ENCODE peak calls at places on chromosome 17, in six cellular contexts. V is stimulated activated CD4-positive, alpha-beta T cell treated with anti-CD3 and anti-CD28 coated beads, Interleukin-12 subunit alpha, Interleukin-12 subunit beta, amount 100 ng/mL, for 24 hours; T is aorta; S is NCI-H146; U is stimulated activated naive CD8-positive, alpha-beta T cell treated with anti-CD3 and anti-CD28 coated beads, Interleukin-15, amount 100 ng/mL, for 72 hours; G is fibroblast of lung. L is an unnamed sample.

GRCh38 chr17:79633154-79633553 is 22.3 kb upstream of the RBFOX3 start:
- DNase-seq in V (no peak), T (peak), S (no peak), U (peak), G (no peak), L (no peak)

GRCh38 chr17:17377071-17377487 is 73.9 kb downstream of the NT5M start:
- DNase-seq in V (no peak), T (no peak), S (no peak), U (no peak), G (no peak), L (no peak)

GRCh38 chr17:28008526-28008925 is 34.0 kb upstream of the NLK start:
- DNase-seq in V (no peak), T (no peak), S (no peak), U (no peak), G (peak), L (peak)

GRCh38 chr17:6507535-6507934 is 48.8 kb downstream of the PITPNM3 start:
- DNase-seq in V (no peak), T (peak), S (no peak), U (no peak), G (peak), L (peak)

GRCh38 chr17:67132366-67132765 is 88.0 kb downstream of the CACNG1 start:
- DNase-seq in V (no peak), T (no peak), S (peak), U (no peak), G (no peak), L (no peak)

GRCh38 chr17:13865650-13866049 is 203.7 kb upstream of the COX10 start:
- DNase-seq in V (no peak), T (no peak), S (no peak), U (no peak), G (peak), L (no peak)

GRCh38 chr17:13437966-13438779 is 163.6 kb downstream of the HS3ST3A1 start:
- DNase-seq in V (no peak), T (no peak), S (peak), U (no peak), G (peak), L (peak)

GRCh38 chr17:75622071-75622470 is 11.2 kb upstream of the SMIM5 start:
- DNase-seq in V (no peak), T (no peak), S (no peak), U (no peak), G (no peak), L (no peak)

GRCh38 chr17:28958820-28959455 is 7.6 kb upstream of the PHF12 start:
- DNase-seq in V (no peak), T (no peak), S (no peak), U (no peak), G (no peak), L (no peak)

GRCh38 chr17:30808785-30809286 is 15.7 kb downstream of the CRLF3 start:
- DNase-seq in V (no peak), T (no peak), S (no peak), U (peak), G (no peak), L (no peak)

GRCh38 chr17:13474073-13474800 is 127.5 kb downstream of the HS3ST3A1 start:
- DNase-seq in V (no peak), T (no peak), S (no peak), U (no peak), G (peak), L (peak)

GRCh38 chr17:35748979-35749378 is 4.1 kb downstream of the GAS2L2 start:
- DNase-seq in V (no peak), T (no peak), S (no peak), U (no peak), G (no peak), L (no peak)

GRCh38 chr17:51707216-51707615 is 446.9 kb downstream of the UTP18 start:
- DNase-seq in V (no peak), T (no peak), S (no peak), U (no peak), G (no peak), L (no peak)

GRCh38 chr17:41918392-41919164 is at the start of gene ACLY:
- DNase-seq in V (peak), T (peak), S (peak), U (peak), G (peak), L (peak)

GRCh38 chr17:79019631-79020584 is 4.1 kb upstream of the C1QTNF1 start:
- DNase-seq in V (no peak), T (peak), S (peak), U (peak), G (peak), L (peak)

GRCh38 chr17:48498168-48498840 is 32.5 kb downstream of the HOXB1 start:
- DNase-seq in V (no peak), T (no peak), S (peak), U (no peak), G (no peak), L (no peak)

GRCh38 chr17:70563301-70563820 is 394.0 kb downstream of the KCNJ2 start:
- DNase-seq in V (no peak), T (no peak), S (peak), U (no peak), G (peak), L (peak)

GRCh38 chr17:56754523-56755208 is 79.1 kb downstream of the C17orf67 start:
- DNase-seq in V (no peak), T (no peak), S (no peak), U (no peak), G (peak), L (peak)

GRCh38 chr17:35101036-35101435 is 18.6 kb downstream of the RAD51D start:
- DNase-seq in V (no peak), T (no peak), S (no peak), U (no peak), G (no peak), L (no peak)

GRCh38 chr17:81516439-81516838 is 3.8 kb upstream of the ACTG1 start:
- DNase-seq in V (no peak), T (no peak), S (no peak), U (no peak), G (no peak), L (no peak)

GRCh38 chr17:1147664-1148063 is 32.1 kb downstream of the ABR start:
- DNase-seq in V (no peak), T (no peak), S (peak), U (no peak), G (peak), L (peak)

GRCh38 chr17:45755050-45755449 is 29.1 kb upstream of the CRHR1 start:
- DNase-seq in V (no peak), T (no peak), S (peak), U (no peak), G (no peak), L (no peak)

GRCh38 chr17:56635640-56636039 is 42.1 kb downstream of the NOG start:
- DNase-seq in V (no peak), T (no peak), S (no peak), U (no peak), G (no peak), L (no peak)

GRCh38 chr17:74737299-74738050 is 419 bp downstream of the RAB37 start:
- DNase-seq in V (no peak), T (peak), S (no peak), U (peak), G (peak), L (no peak)

GRCh38 chr17:31442860-31443259 is 51.4 kb downstream of the RAB11FIP4 start:
- DNase-seq in V (no peak), T (no peak), S (no peak), U (no peak), G (no peak), L (no peak)

GRCh38 chr17:48541574-48542113 is 3.3 kb downstream of the HOXB2 start:
- DNase-seq in V (peak), T (peak), S (peak), U (peak), G (no peak), L (peak)

GRCh38 chr17:27540300-27541105 is 84.3 kb downstream of the KSR1 start:
- DNase-seq in V (no peak), T (peak), S (no peak), U (no peak), G (peak), L (peak)

GRCh38 chr17:82799591-82799990 is 40.2 kb downstream of the ZNF750 start:
- DNase-seq in V (no peak), T (no peak), S (no peak), U (no peak), G (no peak), L (no peak)

GRCh38 chr17:72725432-72726068 is 366.9 kb downstream of the SLC39A11 start:
- DNase-seq in V (peak), T (no peak), S (peak), U (peak), G (peak), L (peak)

GRCh38 chr17:40430272-40431230 is 12.7 kb upstream of the IGFBP4 start:
- DNase-seq in V (no peak), T (no peak), S (no peak), U (no peak), G (no peak), L (no peak)

GRCh38 chr17:41914358-41914766 is 4.4 kb downstream of the ACLY start:
- DNase-seq in V (no peak), T (no peak), S (no peak), U (no peak), G (no peak), L (no peak)

GRCh38 chr17:55303701-55304145 is 39.0 kb downstream of the HLF start:
- DNase-seq in V (no peak), T (no peak), S (no peak), U (no peak), G (peak), L (no peak)